ENCODE peak calls at places on chromosomes 6 and 20, in seven cellular contexts. One of them, this sample, is unnamed.

GRCh38 chr6:102150549-102150948 is 757.0 kb downstream of the GRIK2 start:
- DNase-seq in WTC11: no peak
- DNase-seq in tibial artery: no peak
- DNase-seq in SJCRH30: no peak
- DNase-seq in NCI-H510A treated with DMSO at 0.1 percent for 48 hours: no peak
- DNase-seq in AG10803: no peak
- DNase-seq in HT1080: no peak
- DNase-seq in this sample: no peak

GRCh38 chr20:46575794-46576495 is 25.5 kb upstream of the OCSTAMP start:
- DNase-seq in NCI-H510A treated with DMSO at 0.1 percent for 48 hours: no peak
- DNase-seq in HT1080: no peak
- DNase-seq in tibial artery: no peak
- DNase-seq in WTC11: no peak
- DNase-seq in AG10803: no peak
- DNase-seq in SJCRH30: no peak
- DNase-seq in this sample: no peak

GRCh38 chr6:53014034-53014433 is 18.9 kb upstream of the GSTA4 start:
- DNase-seq in WTC11: no peak
- DNase-seq in NCI-H510A treated with DMSO at 0.1 percent for 48 hours: no peak
- DNase-seq in tibial artery: no peak
- DNase-seq in HT1080: no peak
- DNase-seq in AG10803: peak
- DNase-seq in SJCRH30: no peak
- DNase-seq in this sample: no peak

GRCh38 chr6:134373282-134373922 is 55.5 kb upstream of the SGK1 start:
- DNase-seq in WTC11: no peak
- DNase-seq in AG10803: peak
- DNase-seq in NCI-H510A treated with DMSO at 0.1 percent for 48 hours: no peak
- DNase-seq in tibial artery: peak
- DNase-seq in HT1080: peak
- DNase-seq in SJCRH30: no peak
- DNase-seq in this sample: no peak

GRCh38 chr6:43093361-43094289 is 17.5 kb downstream of the PTK7 start:
- DNase-seq in AG10803: peak
- DNase-seq in NCI-H510A treated with DMSO at 0.1 percent for 48 hours: no peak
- DNase-seq in WTC11: no peak
- DNase-seq in HT1080: peak
- DNase-seq in tibial artery: no peak
- DNase-seq in SJCRH30: no peak
- DNase-seq in this sample: no peak

GRCh38 chr6:107292570-107293285 is 166.6 kb downstream of the PDSS2 start:
- DNase-seq in WTC11: no peak
- DNase-seq in NCI-H510A treated with DMSO at 0.1 percent for 48 hours: no peak
- DNase-seq in HT1080: no peak
- DNase-seq in SJCRH30: no peak
- DNase-seq in tibial artery: no peak
- DNase-seq in AG10803: no peak
- DNase-seq in this sample: no peak

GRCh38 chr6:164108869-164109769 is 694.6 kb downstream of the QKI start:
- DNase-seq in NCI-H510A treated with DMSO at 0.1 percent for 48 hours: no peak
- DNase-seq in AG10803: peak
- DNase-seq in HT1080: peak
- DNase-seq in tibial artery: no peak
- DNase-seq in SJCRH30: peak
- DNase-seq in WTC11: no peak
- DNase-seq in this sample: no peak

GRCh38 chr6:6730831-6731230 is 142.3 kb downstream of the LY86 start:
- DNase-seq in NCI-H510A treated with DMSO at 0.1 percent for 48 hours: no peak
- DNase-seq in HT1080: peak
- DNase-seq in AG10803: peak
- DNase-seq in SJCRH30: peak
- DNase-seq in WTC11: no peak
- DNase-seq in tibial artery: no peak
- DNase-seq in this sample: no peak

GRCh38 chr6:139882977-139883728 is 508.7 kb upstream of the CITED2 start:
- DNase-seq in WTC11: no peak
- DNase-seq in HT1080: peak
- DNase-seq in AG10803: no peak
- DNase-seq in NCI-H510A treated with DMSO at 0.1 percent for 48 hours: no peak
- DNase-seq in tibial artery: no peak
- DNase-seq in SJCRH30: peak
- DNase-seq in this sample: no peak

GRCh38 chr20:61886721-61887658 is 178.7 kb downstream of the TAF4 start:
- DNase-seq in NCI-H510A treated with DMSO at 0.1 percent for 48 hours: no peak
- DNase-seq in HT1080: peak
- DNase-seq in tibial artery: no peak
- DNase-seq in SJCRH30: peak
- DNase-seq in AG10803: peak
- DNase-seq in WTC11: peak
- DNase-seq in this sample: no peak

GRCh38 chr6:28522594-28523557 is 2.8 kb upstream of the GPX5 start:
- DNase-seq in HT1080: no peak
- DNase-seq in AG10803: no peak
- DNase-seq in WTC11: peak
- DNase-seq in NCI-H510A treated with DMSO at 0.1 percent for 48 hours: no peak
- DNase-seq in tibial artery: no peak
- DNase-seq in SJCRH30: no peak
- DNase-seq in this sample: peak

GRCh38 chr6:148874698-148875293 is 128.0 kb downstream of the UST start:
- DNase-seq in SJCRH30: peak
- DNase-seq in NCI-H510A treated with DMSO at 0.1 percent for 48 hours: no peak
- DNase-seq in tibial artery: no peak
- DNase-seq in AG10803: peak
- DNase-seq in HT1080: no peak
- DNase-seq in WTC11: no peak
- DNase-seq in this sample: no peak

GRCh38 chr20:3687655-3688054 is 5.8 kb upstream of the ADAM33 start:
- DNase-seq in WTC11: no peak
- DNase-seq in SJCRH30: no peak
- DNase-seq in NCI-H510A treated with DMSO at 0.1 percent for 48 hours: peak
- DNase-seq in AG10803: peak
- DNase-seq in tibial artery: no peak
- DNase-seq in HT1080: peak
- DNase-seq in this sample: no peak

GRCh38 chr6:135002229-135002844 is 52.3 kb downstream of the HBS1L start:
- DNase-seq in HT1080: no peak
- DNase-seq in SJCRH30: no peak
- DNase-seq in AG10803: peak
- DNase-seq in NCI-H510A treated with DMSO at 0.1 percent for 48 hours: no peak
- DNase-seq in WTC11: no peak
- DNase-seq in tibial artery: no peak
- DNase-seq in this sample: no peak

GRCh38 chr6:24802271-24803059 is 3.7 kb upstream of the ARMH2 start:
- DNase-seq in HT1080: no peak
- DNase-seq in AG10803: no peak
- DNase-seq in tibial artery: no peak
- DNase-seq in SJCRH30: no peak
- DNase-seq in WTC11: no peak
- DNase-seq in NCI-H510A treated with DMSO at 0.1 percent for 48 hours: no peak
- DNase-seq in this sample: no peak

This sample was measured in activated naive CD4-positive, alpha-beta T cell treated with anti-CD3 and anti-CD28 coated beads, Interleukin-2, amount 50 U/mL, for 16 hours.